ENCODE peak calls at places on chromosomes 2 and 18, in five cellular contexts. One of them, this sample, is unnamed.

GRCh38 chr2:216474925-216475670 is 23.5 kb upstream of the RPL37A start:
- DNase-seq in tibial nerve: no peak
- DNase-seq in fibroblast of the aortic adventitia: no peak
- DNase-seq in SK-N-SH: no peak
- DNase-seq in mammary epithelial cell: no peak
- DNase-seq in this sample: no peak

GRCh38 chr2:226216578-226216977 is 583.0 kb downstream of the IRS1 start:
- DNase-seq in tibial nerve: no peak
- DNase-seq in fibroblast of the aortic adventitia: no peak
- DNase-seq in SK-N-SH: no peak
- DNase-seq in mammary epithelial cell: no peak
- DNase-seq in this sample: no peak

GRCh38 chr18:47260924-47261701 is 9.7 kb upstream of the SKOR2 start:
- DNase-seq in tibial nerve: no peak
- DNase-seq in fibroblast of the aortic adventitia: no peak
- DNase-seq in SK-N-SH: peak; percentile 86
- DNase-seq in mammary epithelial cell: no peak
- DNase-seq in this sample: no peak

GRCh38 chr2:100381240-100381639 is 36.2 kb downstream of the CHST10 start:
- DNase-seq in tibial nerve: peak; percentile 64
- DNase-seq in fibroblast of the aortic adventitia: peak; percentile 86
- DNase-seq in SK-N-SH: peak; percentile 69
- DNase-seq in mammary epithelial cell: peak; percentile 57
- DNase-seq in this sample: peak; percentile 56

GRCh38 chr2:218982312-218983262 is 2.4 kb downstream of the FEV start:
- DNase-seq in tibial nerve: no peak
- DNase-seq in fibroblast of the aortic adventitia: no peak
- DNase-seq in SK-N-SH: peak; percentile 7
- DNase-seq in mammary epithelial cell: no peak
- DNase-seq in this sample: no peak

GRCh38 chr2:85811173-85811849 is 57.5 kb downstream of the ATOH8 start:
- DNase-seq in tibial nerve: no peak
- DNase-seq in fibroblast of the aortic adventitia: peak; percentile 71
- DNase-seq in SK-N-SH: no peak
- DNase-seq in mammary epithelial cell: no peak
- DNase-seq in this sample: peak; percentile 63

GRCh38 chr2:127173073-127173472 is 47.0 kb downstream of the CYP27C1 start:
- DNase-seq in tibial nerve: no peak
- DNase-seq in fibroblast of the aortic adventitia: peak; percentile 96
- DNase-seq in SK-N-SH: no peak
- DNase-seq in mammary epithelial cell: peak; percentile 73
- DNase-seq in this sample: peak; percentile 97

GRCh38 chr18:8745355-8746014 is 40.1 kb downstream of the MTCL1 start:
- DNase-seq in tibial nerve: no peak
- DNase-seq in fibroblast of the aortic adventitia: no peak
- DNase-seq in SK-N-SH: no peak
- DNase-seq in mammary epithelial cell: no peak
- DNase-seq in this sample: peak; percentile 91

GRCh38 chr18:37577051-37577611 is 11.5 kb upstream of the CELF4 start:
- DNase-seq in tibial nerve: no peak
- DNase-seq in fibroblast of the aortic adventitia: peak; percentile 18
- DNase-seq in SK-N-SH: no peak
- DNase-seq in mammary epithelial cell: no peak
- DNase-seq in this sample: no peak

GRCh38 chr2:25960920-25961319 is 21.4 kb downstream of the KIF3C start:
- DNase-seq in tibial nerve: no peak
- DNase-seq in fibroblast of the aortic adventitia: peak; percentile 57
- DNase-seq in SK-N-SH: no peak
- DNase-seq in mammary epithelial cell: peak; percentile 45
- DNase-seq in this sample: peak; percentile 22

GRCh38 chr2:29664578-29664977 is 256.8 kb downstream of the ALK start:
- DNase-seq in tibial nerve: no peak
- DNase-seq in fibroblast of the aortic adventitia: no peak
- DNase-seq in SK-N-SH: no peak
- DNase-seq in mammary epithelial cell: no peak
- DNase-seq in this sample: no peak

GRCh38 chr2:204108301-204108700 is 171.7 kb downstream of the ICOS start:
- DNase-seq in tibial nerve: no peak
- DNase-seq in fibroblast of the aortic adventitia: no peak
- DNase-seq in SK-N-SH: peak; percentile 73
- DNase-seq in mammary epithelial cell: no peak
- DNase-seq in this sample: peak; percentile 7

GRCh38 chr2:29241341-29241740 is 126.1 kb downstream of the CLIP4 start:
- DNase-seq in tibial nerve: no peak
- DNase-seq in fibroblast of the aortic adventitia: no peak
- DNase-seq in SK-N-SH: no peak
- DNase-seq in mammary epithelial cell: no peak
- DNase-seq in this sample: no peak

GRCh38 chr2:19883971-19884720 is 17.6 kb downstream of the TTC32 start:
- DNase-seq in tibial nerve: no peak
- DNase-seq in fibroblast of the aortic adventitia: no peak
- DNase-seq in SK-N-SH: no peak
- DNase-seq in mammary epithelial cell: no peak
- DNase-seq in this sample: no peak

GRCh38 chr18:5197032-5197434 is at the start of gene AKAIN1:
- DNase-seq in tibial nerve: no peak
- DNase-seq in fibroblast of the aortic adventitia: peak; percentile 18
- DNase-seq in SK-N-SH: peak; percentile 60
- DNase-seq in mammary epithelial cell: peak; percentile 14
- DNase-seq in this sample: peak; percentile 27

GRCh38 chr2:70091364-70091763 is 4.1 kb downstream of the PCBP1 start:
- DNase-seq in tibial nerve: no peak
- DNase-seq in fibroblast of the aortic adventitia: no peak
- DNase-seq in SK-N-SH: no peak
- DNase-seq in mammary epithelial cell: no peak
- DNase-seq in this sample: no peak

GRCh38 chr2:32249731-32250236 is 14.9 kb downstream of the NLRC4 start:
- DNase-seq in tibial nerve: no peak
- DNase-seq in fibroblast of the aortic adventitia: no peak
- DNase-seq in SK-N-SH: no peak
- DNase-seq in mammary epithelial cell: no peak
- DNase-seq in this sample: peak; percentile 21

GRCh38 chr2:97005353-97005752 is 19.0 kb upstream of the FAM178B start:
- DNase-seq in tibial nerve: no peak
- DNase-seq in fibroblast of the aortic adventitia: no peak
- DNase-seq in SK-N-SH: peak; percentile 50
- DNase-seq in mammary epithelial cell: no peak
- DNase-seq in this sample: no peak

GRCh38 chr2:176668879-176669395 is 399.7 kb downstream of the MTX2 start:
- DNase-seq in tibial nerve: no peak
- DNase-seq in fibroblast of the aortic adventitia: peak; percentile 13
- DNase-seq in SK-N-SH: no peak
- DNase-seq in mammary epithelial cell: no peak
- DNase-seq in this sample: peak; percentile 27

GRCh38 chr18:34592961-34593382 is 117.1 kb upstream of the DTNA start:
- DNase-seq in tibial nerve: no peak
- DNase-seq in fibroblast of the aortic adventitia: peak; percentile 73
- DNase-seq in SK-N-SH: no peak
- DNase-seq in mammary epithelial cell: peak; percentile 76
- DNase-seq in this sample: peak; percentile 51

GRCh38 chr2:133641497-133641896 is 73.2 kb upstream of the NCKAP5 start:
- DNase-seq in tibial nerve: no peak
- DNase-seq in fibroblast of the aortic adventitia: peak; percentile 39
- DNase-seq in SK-N-SH: no peak
- DNase-seq in mammary epithelial cell: peak; percentile 99
- DNase-seq in this sample: no peak

GRCh38 chr2:240637901-240638175 is 12.6 kb downstream of the GPR35 start:
- DNase-seq in tibial nerve: no peak
- DNase-seq in fibroblast of the aortic adventitia: no peak
- DNase-seq in SK-N-SH: no peak
- DNase-seq in mammary epithelial cell: no peak
- DNase-seq in this sample: no peak

GRCh38 chr2:240636563-240637115 is 11.4 kb downstream of the GPR35 start:
- DNase-seq in tibial nerve: no peak
- DNase-seq in fibroblast of the aortic adventitia: no peak
- DNase-seq in SK-N-SH: peak; percentile 15
- DNase-seq in mammary epithelial cell: no peak
- DNase-seq in this sample: no peak

GRCh38 chr2:240637116-240637900 is 12.0 kb downstream of the GPR35 start:
- DNase-seq in tibial nerve: no peak
- DNase-seq in fibroblast of the aortic adventitia: no peak
- DNase-seq in SK-N-SH: peak; percentile 24
- DNase-seq in mammary epithelial cell: no peak
- DNase-seq in this sample: no peak

GRCh38 chr2:240635998-240636547 is 10.8 kb downstream of the GPR35 start:
- DNase-seq in tibial nerve: no peak
- DNase-seq in fibroblast of the aortic adventitia: no peak
- DNase-seq in SK-N-SH: no peak
- DNase-seq in mammary epithelial cell: no peak
- DNase-seq in this sample: no peak

DNA sequence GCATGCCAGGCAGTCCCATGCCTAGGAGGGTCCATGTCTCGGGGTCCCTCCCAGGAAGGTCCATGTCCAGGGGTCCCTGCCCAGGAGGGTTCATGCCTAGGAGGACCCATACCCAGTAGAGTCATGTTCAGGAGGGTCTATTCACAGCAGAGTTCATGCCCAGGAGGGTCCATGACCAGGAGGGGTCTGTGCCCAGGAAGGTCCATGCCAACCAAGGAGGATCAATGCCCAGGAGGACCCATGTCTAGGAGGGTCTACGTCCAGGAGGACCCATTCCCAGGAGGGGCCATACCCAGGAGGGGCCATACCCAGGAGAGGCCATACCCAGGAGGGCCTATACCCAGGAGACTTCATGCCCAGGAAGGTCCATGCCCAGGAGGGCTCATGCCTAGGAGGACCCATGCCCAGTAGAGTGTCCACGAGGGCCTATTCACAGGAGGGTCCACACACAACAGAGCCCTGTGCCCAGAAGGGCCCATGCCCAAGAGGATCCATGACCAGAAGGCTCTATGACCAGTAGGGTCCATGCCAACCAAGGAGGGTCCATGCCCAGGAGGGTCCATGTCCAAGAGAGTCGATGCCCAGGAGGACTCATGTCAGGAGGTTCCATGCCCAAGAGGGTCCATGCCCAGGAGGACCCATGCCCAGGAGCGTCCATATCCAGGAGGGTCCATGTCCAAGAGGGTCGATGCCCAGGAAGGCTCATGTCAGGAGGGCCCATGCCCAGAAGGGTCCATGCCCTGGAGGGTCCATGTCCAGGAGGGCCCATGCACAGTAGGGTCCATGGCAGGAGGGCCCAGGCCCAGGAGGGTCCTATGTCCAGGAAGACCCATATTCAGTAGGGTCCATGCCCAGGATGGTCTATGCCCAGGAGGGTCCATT is 10.1 kb downstream of the GPR35 start:
- DNase-seq in tibial nerve: no peak
- DNase-seq in fibroblast of the aortic adventitia: no peak
- DNase-seq in SK-N-SH: peak; percentile 15
- DNase-seq in mammary epithelial cell: no peak
- DNase-seq in this sample: no peak
- TF ChIP-seq CTCF in tibial nerve: no peak
- TF ChIP-seq CTCF in fibroblast of the aortic adventitia: no peak
- TF ChIP-seq CTCF in SK-N-SH: no peak
- TF ChIP-seq CTCF in mammary epithelial cell: no peak
- TF ChIP-seq CTCF in this sample: no peak

GRCh38 chr18:49021076-49021432 is 70.3 kb upstream of the SMAD7 start:
- DNase-seq in tibial nerve: no peak
- DNase-seq in fibroblast of the aortic adventitia: no peak
- DNase-seq in SK-N-SH: no peak
- DNase-seq in mammary epithelial cell: no peak
- DNase-seq in this sample: no peak
- H3K4me3 ChIP-seq in tibial nerve: no peak overlapping the region
- H3K4me3 ChIP-seq in fibroblast of the aortic adventitia: no peak overlapping the region
- H3K4me3 ChIP-seq in SK-N-SH: no peak overlapping the region
- H3K4me3 ChIP-seq in mammary epithelial cell: no peak overlapping the region
- H3K4me3 ChIP-seq in this sample: no peak overlapping the region

DNA sequence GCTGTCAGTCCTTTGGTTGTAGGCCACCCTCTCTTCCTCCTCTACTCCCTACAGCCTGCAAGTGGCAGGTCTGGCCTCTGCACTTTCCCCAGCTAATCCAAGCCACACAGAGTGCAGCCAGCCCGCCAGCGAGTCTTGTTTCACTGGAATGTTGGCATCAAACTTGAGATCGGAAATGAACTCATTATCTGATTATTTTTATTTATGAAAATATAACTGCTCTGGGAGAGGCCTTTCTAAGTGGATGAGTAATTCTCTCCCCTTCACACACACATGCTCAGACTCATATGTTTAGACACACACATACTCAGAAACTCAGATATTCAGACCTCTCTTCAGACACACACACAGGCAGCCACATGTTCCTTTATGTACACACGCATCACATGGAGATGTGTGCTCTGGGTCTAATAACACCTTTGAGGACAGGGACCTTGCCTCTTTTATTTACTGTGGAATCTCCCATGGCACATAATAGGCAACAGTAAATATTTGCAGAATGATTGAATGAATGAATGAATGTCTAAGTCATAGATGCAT is 151.3 kb downstream of the ZFP36L2 start:
- DNase-seq in tibial nerve: peak; percentile 80
- DNase-seq in fibroblast of the aortic adventitia: peak; percentile 98
- DNase-seq in SK-N-SH: peak; percentile 66
- DNase-seq in mammary epithelial cell: peak; percentile 96
- DNase-seq in this sample: peak; percentile 98
- TF ChIP-seq CTCF in tibial nerve: no peak
- TF ChIP-seq CTCF in fibroblast of the aortic adventitia: peak; percentile 23
- TF ChIP-seq CTCF in SK-N-SH: peak; percentile 44
- TF ChIP-seq CTCF in mammary epithelial cell: no peak
- TF ChIP-seq CTCF in this sample: peak; percentile 40

GRCh38 chr18:48935433-48935774 is 15.4 kb downstream of the SMAD7 start:
- DNase-seq in tibial nerve: no peak
- DNase-seq in fibroblast of the aortic adventitia: no peak
- DNase-seq in SK-N-SH: no peak
- DNase-seq in mammary epithelial cell: no peak
- DNase-seq in this sample: no peak

GRCh38 chr18:48932822-48933510 is 17.8 kb downstream of the SMAD7 start:
- DNase-seq in tibial nerve: peak; percentile 27
- DNase-seq in fibroblast of the aortic adventitia: peak; percentile 67
- DNase-seq in SK-N-SH: no peak
- DNase-seq in mammary epithelial cell: no peak
- DNase-seq in this sample: no peak

GRCh38 chr18:48934400-48934707 is 16.4 kb downstream of the SMAD7 start:
- DNase-seq in tibial nerve: no peak
- DNase-seq in fibroblast of the aortic adventitia: peak; percentile 72
- DNase-seq in SK-N-SH: no peak
- DNase-seq in mammary epithelial cell: no peak
- DNase-seq in this sample: no peak

GRCh38 chr18:48933578-48934399 is 17.0 kb downstream of the SMAD7 start:
- DNase-seq in tibial nerve: no peak
- DNase-seq in fibroblast of the aortic adventitia: no peak
- DNase-seq in SK-N-SH: no peak
- DNase-seq in mammary epithelial cell: peak; percentile 62
- DNase-seq in this sample: no peak

GRCh38 chr18:48934708-48935432 is 15.9 kb downstream of the SMAD7 start:
- DNase-seq in tibial nerve: no peak
- DNase-seq in fibroblast of the aortic adventitia: peak; percentile 61
- DNase-seq in SK-N-SH: no peak
- DNase-seq in mammary epithelial cell: no peak
- DNase-seq in this sample: no peak
- H3K4me3 ChIP-seq in tibial nerve: peak overlapping the region; percentile 13
- H3K4me3 ChIP-seq in fibroblast of the aortic adventitia: peak overlapping the region; percentile 18
- H3K4me3 ChIP-seq in SK-N-SH: no peak overlapping the region
- H3K4me3 ChIP-seq in mammary epithelial cell: no peak overlapping the region
- H3K4me3 ChIP-seq in this sample: no peak overlapping the region

DNA sequence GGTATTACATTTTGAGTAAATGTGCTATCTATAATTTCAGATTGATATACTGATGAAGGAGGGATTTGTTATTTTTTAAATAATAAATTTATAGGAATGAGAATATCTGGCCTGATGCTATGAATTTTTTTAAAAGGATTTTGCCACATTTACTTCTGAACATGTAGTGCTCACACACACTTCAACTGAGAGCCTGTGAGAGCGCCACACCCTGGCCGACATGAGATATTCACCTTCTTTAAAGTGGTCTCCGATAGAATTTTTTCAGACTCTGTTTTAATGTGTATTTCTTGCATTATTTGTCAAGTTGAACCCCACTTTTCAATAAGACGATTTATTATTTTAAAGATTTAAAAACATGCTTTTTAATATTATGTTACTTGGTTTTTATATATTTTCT is 813.3 kb downstream of the DCC start:
- DNase-seq in tibial nerve: no peak
- DNase-seq in fibroblast of the aortic adventitia: no peak
- DNase-seq in SK-N-SH: no peak
- DNase-seq in mammary epithelial cell: no peak
- DNase-seq in this sample: no peak
- TF ChIP-seq CTCF in tibial nerve: no peak
- TF ChIP-seq CTCF in fibroblast of the aortic adventitia: no peak
- TF ChIP-seq CTCF in SK-N-SH: no peak
- TF ChIP-seq CTCF in mammary epithelial cell: peak; percentile 10
- TF ChIP-seq CTCF in this sample: no peak

This sample was measured in AG10803.